ENCODE peak calls at places on chromosome 12, in nine cellular contexts. C is neural progenitor cell, E is HCT116, N is MM.1S, I is PC-3, K is SK-N-SH, T is hepatocyte, L is GM23248, V is GM23338. Q is an unnamed sample.
A peak's percentile ranks its signal among the peaks of the same experiment; 100 is the strongest.

GRCh38 chr12:121748571-121749265 is 36.2 kb downstream of the TMEM120B start:
- DNase-seq in C (peak; percentile 23), E (no peak), N (no peak), I (peak; percentile 37), K (no peak), T (peak; percentile 88), L (peak; percentile 92), V (peak; percentile 35), Q (no peak)

GRCh38 chr12:19779393-19780056 is 340.2 kb downstream of the AEBP2 start:
- DNase-seq in C (peak; percentile 64), E (no peak), N (no peak), I (no peak), K (no peak), T (peak; percentile 52), L (no peak), V (peak; percentile 50), Q (no peak)

GRCh38 chr12:125247477-125247876 is 182.2 kb downstream of the AACS start:
- DNase-seq in C (no peak), E (no peak), N (no peak), I (no peak), K (peak; percentile 32), T (no peak), L (no peak), V (no peak), Q (no peak)

GRCh38 chr12:119225454-119225853 is 46.7 kb downstream of the HSPB8 start:
- DNase-seq in C (peak; percentile 33), E (no peak), N (no peak), I (no peak), K (no peak), T (no peak), L (no peak), V (peak; percentile 26), Q (no peak)

GRCh38 chr12:27965411-27965810 is 7.1 kb downstream of the PTHLH start:
- DNase-seq in C (no peak), E (no peak), N (no peak), I (peak; percentile 91), K (no peak), T (no peak), L (peak; percentile 71), V (no peak), Q (no peak)

GRCh38 chr12:27002141-27002540 is 12.0 kb downstream of the TM7SF3 start:
- DNase-seq in C (no peak), E (no peak), N (no peak), I (no peak), K (no peak), T (no peak), L (no peak), V (no peak), Q (no peak)

GRCh38 chr12:121894633-121895032 is 6.0 kb downstream of the PSMD9 start:
- DNase-seq in C (peak; percentile 59), E (no peak), N (no peak), I (peak; percentile 12), K (peak; percentile 49), T (peak; percentile 62), L (peak; percentile 45), V (peak; percentile 73), Q (peak; percentile 72)

GRCh38 chr12:43222796-43223195 is 329.2 kb downstream of the ADAMTS20 start:
- DNase-seq in C (no peak), E (no peak), N (no peak), I (no peak), K (no peak), T (no peak), L (no peak), V (no peak), Q (no peak)

GRCh38 chr12:104275689-104276088 is 27.9 kb upstream of the EID3 start:
- DNase-seq in C (no peak), E (no peak), N (no peak), I (peak; percentile 95), K (no peak), T (no peak), L (no peak), V (no peak), Q (no peak)

GRCh38 chr12:6868211-6869048 is 1.1 kb downstream of the TPI1 start:
- DNase-seq in C (peak; percentile 45), E (no peak), N (no peak), I (no peak), K (no peak), T (no peak), L (peak; percentile 75), V (no peak), Q (peak; percentile 55)

GRCh38 chr12:15372313-15372712 is 50.0 kb downstream of the PTPRO start:
- DNase-seq in C (no peak), E (no peak), N (no peak), I (no peak), K (no peak), T (no peak), L (no peak), V (no peak), Q (no peak)

GRCh38 chr12:89673603-89674002 is 35.0 kb downstream of the ATP2B1 start:
- DNase-seq in C (no peak), E (no peak), N (no peak), I (no peak), K (no peak), T (no peak), L (no peak), V (no peak), Q (no peak)

GRCh38 chr12:89672589-89672979 is 36.1 kb downstream of the ATP2B1 start:
- DNase-seq in C (no peak), E (no peak), N (no peak), I (no peak), K (no peak), T (no peak), L (no peak), V (no peak), Q (no peak)

GRCh38 chr12:89665556-89665955 is 43.1 kb downstream of the ATP2B1 start:
- DNase-seq in C (no peak), E (no peak), N (no peak), I (no peak), K (no peak), T (no peak), L (no peak), V (no peak), Q (no peak)

GRCh38 chr12:89671469-89671868 is 37.2 kb downstream of the ATP2B1 start:
- DNase-seq in C (peak; percentile 20), E (no peak), N (no peak), I (no peak), K (no peak), T (no peak), L (peak; percentile 66), V (peak; percentile 62), Q (no peak)

GRCh38 chr12:89669197-89669596 is 39.4 kb downstream of the ATP2B1 start:
- DNase-seq in C (no peak), E (no peak), N (no peak), I (no peak), K (no peak), T (no peak), L (no peak), V (no peak), Q (no peak)
- H3K4me1 ChIP-seq in C (peaks cover 9% of the 10 kb centered on the region), E (peaks cover 4% of the 10 kb centered on the region), N (peaks cover 10% of the 10 kb centered on the region), I (peaks cover 5% of the 10 kb centered on the region), K (peaks cover 6% of the 10 kb centered on the region), T (peaks cover 5% of the 10 kb centered on the region), L (peaks cover 13% of the 10 kb centered on the region), V (no peaks in the 10 kb centered on the region), Q (peaks cover under 1% of the 10 kb centered on the region)

DNA sequence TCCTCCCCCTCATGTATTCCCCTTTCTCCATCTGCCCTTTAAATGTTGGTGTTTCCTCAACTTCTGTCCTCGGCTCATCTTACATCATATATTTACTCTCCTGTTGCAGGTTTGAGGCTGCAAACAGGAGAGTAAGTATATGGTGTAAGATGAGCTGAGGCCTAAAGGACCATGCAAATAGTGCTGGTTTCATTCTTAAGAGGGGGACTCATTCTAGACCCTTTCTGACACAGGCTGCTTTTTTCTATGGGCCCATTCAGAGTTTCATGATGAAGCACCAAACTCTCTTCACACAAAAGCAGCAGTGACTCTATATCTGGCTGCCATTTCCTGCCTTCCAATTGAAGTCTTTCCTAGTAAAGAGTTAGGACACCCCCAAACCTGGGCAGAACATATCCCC is 218.5 kb downstream of the PHLDA1 start:
- DNase-seq in C (no peak), E (no peak), N (no peak), I (no peak), K (no peak), T (no peak), L (no peak), V (no peak), Q (no peak)
- H3K27ac ChIP-seq in C (no peak overlapping the region), E (peak overlapping the region; percentile 43), N (peak overlapping the region; percentile 61), I (no peak overlapping the region), K (peak overlapping the region; percentile 70), T (no peak overlapping the region), L (no peak overlapping the region), V (no peak overlapping the region), Q (no peak overlapping the region)

DNA sequence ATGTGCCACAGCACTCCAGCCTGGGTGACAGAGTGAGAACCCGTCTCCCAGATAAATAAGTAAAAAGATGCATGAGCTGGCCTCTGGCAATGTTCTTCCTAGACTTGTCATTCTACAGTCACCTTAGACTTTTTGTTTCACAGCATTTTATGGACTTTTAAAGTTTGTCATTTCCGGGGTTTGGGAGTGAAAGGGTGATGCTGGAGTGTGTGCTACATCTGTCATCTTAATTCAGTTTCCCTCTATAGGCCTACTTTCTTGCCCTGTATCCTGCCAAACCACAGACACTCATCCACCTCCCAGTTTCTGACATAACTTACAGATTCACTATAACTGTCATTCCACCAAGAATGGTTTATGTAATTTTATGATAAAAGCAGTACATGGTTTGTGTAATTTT is 166.7 kb upstream of the PARP11 start:
- DNase-seq in C (no peak), E (no peak), N (no peak), I (peak; percentile 43), K (no peak), T (no peak), L (peak; percentile 21), V (no peak), Q (no peak)
- TF ChIP-seq EZH2phosphoT487 in C (no peak), E (no peak), N (no peak), I (no peak), K (no peak), T (no peak), L (no peak), V (no peak), Q (no peak)

GRCh38 chr12:50215033-50215432 is 47.9 kb upstream of the CERS5 start:
- DNase-seq in C (no peak), E (no peak), N (no peak), I (peak; percentile 87), K (no peak), T (no peak), L (no peak), V (no peak), Q (no peak)

GRCh38 chr12:50218386-50218785 is 51.2 kb upstream of the CERS5 start:
- DNase-seq in C (no peak), E (peak; percentile 91), N (no peak), I (peak; percentile 98), K (no peak), T (no peak), L (peak; percentile 74), V (no peak), Q (no peak)

GRCh38 chr12:50214018-50214417 is 46.8 kb upstream of the CERS5 start:
- DNase-seq in C (no peak), E (no peak), N (no peak), I (no peak), K (no peak), T (no peak), L (no peak), V (no peak), Q (no peak)

GRCh38 chr12:50219544-50219943 is 52.4 kb upstream of the CERS5 start:
- DNase-seq in C (no peak), E (no peak), N (no peak), I (no peak), K (no peak), T (no peak), L (no peak), V (no peak), Q (no peak)

DNA sequence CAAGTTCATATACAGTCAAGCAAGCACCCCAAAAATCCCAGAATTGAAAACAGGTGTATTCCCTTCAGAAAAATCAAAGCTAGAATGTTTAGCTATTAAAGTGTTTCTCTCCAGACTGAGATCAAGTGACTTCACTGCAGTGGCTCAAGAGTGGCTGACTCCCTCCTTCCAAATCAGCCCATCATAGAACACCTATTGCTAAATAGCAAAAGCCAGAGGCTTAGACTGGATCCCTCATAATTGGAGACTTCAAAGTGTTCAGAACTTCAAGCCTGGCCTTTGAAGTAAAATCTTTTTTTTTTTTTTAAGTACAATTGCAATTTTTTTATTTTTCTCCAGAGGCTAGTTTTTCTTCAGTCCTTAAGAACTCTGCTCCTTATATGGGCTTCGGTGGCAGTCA is 50.0 kb upstream of the CERS5 start:
- DNase-seq in C (no peak), E (no peak), N (no peak), I (no peak), K (no peak), T (no peak), L (peak; percentile 50), V (no peak), Q (no peak)
- H3K4me1 ChIP-seq in C (peaks cover 20% of the 10 kb centered on the region), E (peaks cover 92% of the 10 kb centered on the region), N (peaks cover 7% of the 10 kb centered on the region), I (peaks cover 83% of the 10 kb centered on the region), K (peaks cover 6% of the 10 kb centered on the region), T (peaks cover 1% of the 10 kb centered on the region), L (peaks cover 56% of the 10 kb centered on the region), V (peaks cover 14% of the 10 kb centered on the region), Q (peaks cover 37% of the 10 kb centered on the region)

Q was measured in OCI-LY7.